ENCODE peak calls at places on chromosomes 3 and 15, in nine cellular contexts. V is Panc1, Y is mammary epithelial cell, X is mesenchymal stem cell, M is heart right ventricle, E is colonic mucosa, C is AG04450, Q is PC-3, A is hepatocyte. P is an unnamed sample.

GRCh38 chr3:108221403-108221802 is 821 bp downstream of the IFT57 start:
- DNase-seq in X (peak; percentile 41), V (no peak), E (no peak), M (no peak), C (no peak), Y (no peak), A (no peak), Q (peak; percentile 18), P (no peak)

GRCh38 chr3:114879059-114880031 is 267.7 kb downstream of the ZBTB20 start:
- DNase-seq in E (no peak), M (no peak), X (peak; percentile 84), A (no peak), V (no peak), Y (peak; percentile 28), C (no peak), Q (peak; percentile 43), P (no peak)

GRCh38 chr3:61559108-61559731 is 2.2 kb upstream of the PTPRG start:
- DNase-seq in Q (no peak), A (peak; percentile 16), M (no peak), V (no peak), E (no peak), Y (no peak), X (peak; percentile 11), C (no peak), P (no peak)

GRCh38 chr3:14121859-14122258 is 2.8 kb downstream of the CHCHD4 start:
- DNase-seq in A (peak; percentile 2), Y (no peak), X (no peak), M (no peak), Q (no peak), E (no peak), V (no peak), C (no peak), P (no peak)

GRCh38 chr15:46502668-46503067 is 867.8 kb downstream of the SQOR start:
- DNase-seq in M (no peak), X (peak; percentile 3), Y (no peak), E (no peak), A (no peak), V (no peak), Q (peak; percentile 39), C (no peak), P (no peak)

GRCh38 chr15:79812536-79812935 is 84.3 kb downstream of the MTHFS start:
- DNase-seq in V (no peak), Y (peak; percentile 5), C (no peak), E (no peak), A (no peak), X (no peak), M (no peak), Q (no peak), P (no peak)

GRCh38 chr15:65791335-65792129 is 561 bp downstream of the DENND4A start:
- DNase-seq in X (peak; percentile 61), E (peak; percentile 65), Q (peak; percentile 26), M (peak; percentile 50), V (no peak), A (peak; percentile 72), Y (no peak), C (no peak), P (no peak)

GRCh38 chr3:48274452-48274851 is 33.5 kb downstream of the ZNF589 start:
- DNase-seq in Y (no peak), A (no peak), Q (no peak), V (no peak), C (no peak), E (no peak), M (no peak), X (no peak), P (no peak)

GRCh38 chr3:113269661-113270060 is 58.3 kb downstream of the BOC start:
- DNase-seq in E (no peak), A (no peak), Q (no peak), X (no peak), Y (no peak), C (no peak), M (no peak), V (no peak), P (no peak)

GRCh38 chr3:113270096-113270495 is 58.7 kb downstream of the BOC start:
- DNase-seq in A (no peak), Y (no peak), X (no peak), Q (no peak), V (no peak), C (no peak), E (no peak), M (no peak), P (no peak)

GRCh38 chr3:113268917-113269316 is 57.6 kb downstream of the BOC start:
- DNase-seq in A (no peak), E (no peak), Y (no peak), V (no peak), Q (no peak), M (no peak), C (no peak), X (no peak), P (no peak)

GRCh38 chr3:113266738-113267137 is 55.4 kb downstream of the BOC start:
- DNase-seq in Y (no peak), Q (no peak), M (no peak), X (no peak), C (no peak), E (no peak), V (no peak), A (no peak), P (no peak)

GRCh38 chr3:113268306-113268705 is 56.9 kb downstream of the BOC start:
- DNase-seq in A (no peak), Y (no peak), C (no peak), Q (no peak), V (no peak), E (no peak), X (no peak), M (no peak), P (no peak)
- H3K27ac ChIP-seq in A (no peak overlapping the region), Y (no peak overlapping the region), C (no peak overlapping the region), Q (no peak overlapping the region), V (no peak overlapping the region), E (no peak overlapping the region), X (no peak overlapping the region), M (no peak overlapping the region), P (no peak overlapping the region)

DNA sequence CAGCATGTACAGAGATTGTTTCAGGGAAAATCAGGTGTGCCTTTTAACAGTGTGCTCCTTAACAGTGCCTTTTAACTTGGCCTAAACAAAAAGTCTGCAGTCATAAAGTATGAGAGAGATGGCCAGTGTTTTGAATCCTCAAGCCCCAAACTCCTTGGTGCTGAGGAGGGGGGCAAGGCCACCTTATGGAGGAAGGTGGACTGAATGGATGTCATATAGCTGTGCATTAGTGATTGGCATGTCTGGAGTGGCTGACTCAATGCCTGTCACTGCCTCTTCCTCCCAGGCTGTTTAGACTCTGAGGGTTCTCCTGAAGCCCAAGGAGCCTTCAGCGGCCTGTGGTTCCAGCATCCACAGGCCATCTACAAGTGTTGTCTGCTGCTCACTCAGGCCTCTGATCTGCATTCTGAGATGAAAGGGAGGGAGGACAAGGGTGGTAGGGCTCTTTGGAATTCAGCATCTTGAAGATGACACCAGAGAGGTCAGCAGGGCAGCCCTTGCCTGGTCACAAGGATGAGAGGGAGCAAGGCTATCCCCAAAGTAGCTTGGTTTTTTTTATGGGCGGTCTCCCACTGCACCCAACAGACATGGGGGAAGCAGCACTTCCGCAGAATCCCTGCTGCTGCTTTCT is 1.5 kb downstream of the FOXL2NB start:
- DNase-seq in M (no peak), A (no peak), V (no peak), E (no peak), X (no peak), C (no peak), Y (no peak), Q (no peak), P (no peak)
- H3K27ac ChIP-seq in M (no peak overlapping the region), A (no peak overlapping the region), V (peak overlapping the region; percentile 37), E (no peak overlapping the region), X (no peak overlapping the region), C (no peak overlapping the region), Y (no peak overlapping the region), Q (no peak overlapping the region), P (no peak overlapping the region)

DNA sequence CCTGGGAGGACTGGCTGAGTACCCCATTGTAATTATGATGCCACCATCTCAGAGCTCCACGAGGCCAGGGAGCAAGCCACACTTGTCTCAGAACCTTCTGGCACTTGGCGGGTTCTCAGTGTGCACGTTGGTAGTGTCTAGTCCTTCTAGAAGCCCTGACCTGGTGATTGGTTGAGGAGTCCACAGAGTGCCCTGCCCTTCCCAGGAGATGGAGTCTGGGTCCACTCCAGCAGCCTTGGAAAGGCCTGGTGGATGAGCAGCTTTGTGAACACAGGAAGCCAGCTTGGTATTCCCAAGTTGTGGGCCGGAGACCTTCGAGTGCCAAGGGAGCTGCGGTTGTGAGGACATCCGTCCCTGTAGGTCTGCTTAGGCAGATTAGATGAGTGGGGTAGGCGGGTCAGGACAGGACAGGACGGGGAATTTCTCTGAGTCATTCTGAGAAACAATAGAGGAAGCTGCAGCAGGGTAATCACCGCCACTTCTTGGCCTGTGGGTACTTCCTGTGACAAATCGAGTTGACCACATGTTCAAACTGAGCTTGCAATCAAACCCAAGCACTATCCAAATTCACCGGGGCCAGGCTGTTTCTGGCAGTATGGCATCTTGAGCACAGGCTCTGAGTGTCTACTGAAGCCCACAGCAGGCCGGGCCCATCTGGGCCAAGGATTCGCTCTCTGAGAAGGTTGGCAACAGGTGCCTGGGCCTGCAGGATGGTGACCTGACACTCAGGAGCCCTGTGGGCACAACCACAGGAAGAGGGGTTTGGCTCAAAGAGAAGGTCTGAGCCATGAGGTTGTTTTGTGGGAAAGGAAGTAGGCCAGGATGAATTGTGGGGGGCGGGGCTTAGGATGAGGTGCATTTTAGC is 71.5 kb upstream of the PLXNA1 start:
- DNase-seq in Y (peak; percentile 99), E (peak; percentile 42), A (no peak), Q (peak; percentile 95), C (no peak), V (peak; percentile 32), M (no peak), X (peak; percentile 90), P (peak; percentile 92)
- H3K27ac ChIP-seq in Y (peak overlapping the region; percentile 78), E (peak overlapping the region; percentile 47), A (no peak overlapping the region), Q (peak overlapping the region; percentile 100), C (peak overlapping the region; percentile 77), V (peak overlapping the region; percentile 59), M (no peak overlapping the region), X (peak overlapping the region; percentile 8), P (peak overlapping the region; percentile 97)

DNA sequence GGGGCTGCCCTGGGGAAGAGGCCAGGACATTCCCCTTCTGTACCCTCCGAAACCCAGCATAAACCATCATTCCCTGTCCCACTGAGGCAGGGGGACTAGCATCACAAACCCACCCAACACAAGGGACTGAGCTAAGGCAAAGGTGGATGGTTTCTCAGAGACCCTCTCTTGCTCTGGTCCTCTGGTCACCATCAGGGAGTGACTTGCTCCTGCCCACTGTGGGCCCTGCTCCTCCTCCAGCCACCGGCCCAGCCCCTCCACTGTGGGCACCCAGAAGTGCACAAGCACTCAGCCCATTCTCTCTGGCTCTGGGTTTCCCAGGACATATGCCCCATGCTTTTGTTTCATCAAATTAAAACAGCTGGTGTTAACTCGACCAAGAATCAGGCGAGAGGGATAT is 44.9 kb downstream of the PTH1R start:
- DNase-seq in X (no peak), A (no peak), E (no peak), M (no peak), C (no peak), Y (no peak), V (no peak), Q (no peak), P (no peak)
- H3K27ac ChIP-seq in X (no peak overlapping the region), A (no peak overlapping the region), E (no peak overlapping the region), M (no peak overlapping the region), C (no peak overlapping the region), Y (no peak overlapping the region), V (no peak overlapping the region), Q (no peak overlapping the region), P (no peak overlapping the region)

DNA sequence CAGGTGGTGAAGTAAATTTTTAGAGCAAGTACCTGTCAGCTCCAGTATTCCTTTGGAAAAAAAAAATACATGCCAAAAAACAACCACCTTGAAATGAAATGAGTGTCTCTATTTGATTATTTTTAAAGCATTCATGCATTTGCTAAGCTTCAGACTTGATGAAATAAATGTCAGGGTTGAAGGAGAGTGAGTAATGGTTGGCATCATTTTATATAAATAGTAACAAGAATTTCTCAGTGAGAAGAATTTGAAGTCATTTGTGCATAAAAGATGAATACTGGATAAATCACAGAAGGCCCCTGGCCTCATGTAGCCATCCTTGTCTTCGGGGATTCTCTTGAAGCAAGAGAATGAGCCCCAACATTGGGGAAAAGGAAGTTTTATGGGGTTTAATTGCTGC is 318.4 kb downstream of the LPP start:
- DNase-seq in C (no peak), Q (peak; percentile 3), X (no peak), E (no peak), A (no peak), M (no peak), Y (no peak), V (no peak), P (no peak)
- H3K27ac ChIP-seq in C (no peak overlapping the region), Q (no peak overlapping the region), X (no peak overlapping the region), E (no peak overlapping the region), A (no peak overlapping the region), M (no peak overlapping the region), Y (no peak overlapping the region), V (no peak overlapping the region), P (no peak overlapping the region)

P was measured in epithelial cell of prostate.